ENCODE peak calls at places on chromosomes 12 and 14, in six cellular contexts. U is AG04449; R is activated T-cell treated with anti-CD3 and anti-CD28 coated beads, Interleukin-2, amount 50 U/mL, for 72 hours; W is HT1080; J is activated T-helper 1 cell treated with anti-CD3 and anti-CD28 coated beads, Interleukin-12 subunit alpha, Interleukin-12 subunit beta, Interleukin-2, Interleukin-4 antibody, amounts not matched to agents 30 ng/mL and 10 ng/mL and 1 ng/mL, durations not matched to agents 14 hours and 24 hours and 36 hours; X is effector memory CD4-positive, alpha-beta T cell. G is an unnamed sample.
A peak's percentile ranks its signal among the peaks of the same experiment; 100 is the strongest.

GRCh38 chr12:1281683-1282366 is 290.8 kb downstream of the ERC1 start:
- DNase-seq in J (no peak), W (peak; percentile 34), R (no peak), U (peak; percentile 46), X (no peak), G (no peak)

GRCh38 chr14:68836093-68836492 is 43.2 kb upstream of the ZFP36L1 start:
- DNase-seq in W (no peak), J (no peak), R (no peak), X (no peak), U (no peak), G (no peak)

GRCh38 chr12:25690996-25691864 is 138.1 kb upstream of the LMNTD1 start:
- DNase-seq in J (no peak), X (no peak), U (no peak), R (no peak), W (no peak), G (no peak)

GRCh38 chr12:108699955-108700563 is 31.3 kb downstream of the CORO1C start:
- DNase-seq in W (no peak), R (no peak), J (no peak), U (no peak), X (no peak), G (no peak)

GRCh38 chr12:96239711-96240234 is 45.6 kb downstream of the ELK3 start:
- DNase-seq in J (no peak), W (no peak), U (no peak), R (no peak), X (no peak), G (no peak)

GRCh38 chr12:109738209-109738608 is 24.6 kb downstream of the FAM222A start:
- DNase-seq in U (no peak), J (no peak), W (no peak), X (no peak), R (no peak), G (peak; percentile 15)

GRCh38 chr12:80352476-80352875 is 91.6 kb upstream of the PTPRQ start:
- DNase-seq in U (no peak), X (no peak), R (no peak), J (no peak), W (peak; percentile 46), G (no peak)

GRCh38 chr12:41924111-41924510 is 220.6 kb downstream of the GXYLT1 start:
- DNase-seq in U (no peak), R (no peak), J (no peak), X (no peak), W (no peak), G (no peak)

GRCh38 chr12:49911213-49911605 is 7.5 kb upstream of the FAIM2 start:
- DNase-seq in W (no peak), R (no peak), X (no peak), J (no peak), U (no peak), G (no peak)

GRCh38 chr12:80936642-80937390 is 918 bp downstream of the LIN7A start:
- DNase-seq in R (no peak), W (peak; percentile 37), X (no peak), J (no peak), U (no peak), G (peak; percentile 31)

GRCh38 chr14:92945544-92945943 is 22.6 kb downstream of the CHGA start:
- DNase-seq in R (no peak), U (no peak), W (no peak), X (no peak), J (no peak), G (no peak)

GRCh38 chr12:39958377-39958776 is 147.5 kb downstream of the SLC2A13 start:
- DNase-seq in X (no peak), R (no peak), W (no peak), U (no peak), J (no peak), G (no peak)

GRCh38 chr12:13749380-13749779 is 232.0 kb downstream of the GRIN2B start:
- DNase-seq in J (no peak), R (no peak), W (no peak), U (no peak), X (no peak), G (no peak)

GRCh38 chr14:88904864-88905263 is 80.4 kb downstream of the TTC8 start:
- DNase-seq in X (no peak), U (no peak), W (peak; percentile 32), R (no peak), J (no peak), G (no peak)

GRCh38 chr12:122117979-122118378 is 39.4 kb downstream of the MLXIP start:
- DNase-seq in J (no peak), U (no peak), R (no peak), X (no peak), W (no peak), G (no peak)

GRCh38 chr14:63770187-63770807 is 42.4 kb upstream of the SGPP1 start:
- DNase-seq in R (peak; percentile 50), X (peak; percentile 15), J (peak; percentile 33), W (peak; percentile 39), U (peak; percentile 21), G (no peak)

GRCh38 chr12:54383041-54383609 is 1.4 kb downstream of the ZNF385A start:
- DNase-seq in R (peak; percentile 50), J (no peak), W (peak; percentile 95), U (peak; percentile 54), X (no peak), G (no peak)

GRCh38 chr12:20434993-20435392 is 66.7 kb downstream of the PDE3A start:
- DNase-seq in X (no peak), R (no peak), U (peak; percentile 49), J (no peak), W (no peak), G (no peak)

GRCh38 chr14:65206448-65207096 is 104.3 kb upstream of the MAX start:
- DNase-seq in W (peak; percentile 93), U (peak; percentile 37), X (no peak), J (no peak), R (peak; percentile 23), G (no peak)

GRCh38 chr12:132413931-132414588 is 75.9 kb upstream of the FBRSL1 start:
- DNase-seq in J (no peak), R (peak; percentile 29), X (no peak), U (no peak), W (no peak), G (no peak)

GRCh38 chr14:60775296-60775695 is 40.7 kb downstream of the MNAT1 start:
- DNase-seq in R (no peak), X (no peak), J (no peak), U (peak; percentile 36), W (peak; percentile 78), G (no peak)

GRCh38 chr14:103820908-103821307 is 26.5 kb downstream of the PPP1R13B start:
- DNase-seq in J (no peak), X (no peak), W (no peak), U (no peak), R (no peak), G (no peak)

GRCh38 chr12:123707466-123707865 is 4.7 kb upstream of the ATP6V0A2 start:
- DNase-seq in R (no peak), J (no peak), W (no peak), U (no peak), X (no peak), G (no peak)

GRCh38 chr12:51012570-51013236 is 13.5 kb downstream of the SLC11A2 start:
- DNase-seq in W (no peak), R (no peak), J (no peak), U (no peak), X (no peak), G (no peak)

GRCh38 chr14:101380512-101380911 is 180.8 kb upstream of the DIO3 start:
- DNase-seq in U (no peak), J (no peak), W (no peak), R (no peak), X (no peak), G (no peak)

GRCh38 chr12:6074394-6074793 is 50.1 kb downstream of the VWF start:
- DNase-seq in W (no peak), X (no peak), R (no peak), J (no peak), U (no peak), G (peak; percentile 36)

GRCh38 chr14:20427231-20428009 is 8.5 kb downstream of the KLHL33 start:
- DNase-seq in R (no peak), W (peak; percentile 82), J (no peak), U (no peak), X (no peak), G (no peak)

GRCh38 chr12:14410841-14411569 is 45.5 kb downstream of the ATF7IP start:
- DNase-seq in U (no peak), J (no peak), W (no peak), X (no peak), R (peak; percentile 23), G (no peak)

GRCh38 chr12:117047810-117048584 is 51.2 kb downstream of the TESC start:
- DNase-seq in R (no peak), U (peak; percentile 12), J (no peak), X (no peak), W (peak; percentile 33), G (no peak)

GRCh38 chr14:57495409-57495808 is 1.8 kb upstream of the CCDC198 start:
- DNase-seq in W (no peak), X (no peak), U (no peak), J (no peak), R (no peak), G (no peak)